ENCODE peak calls at places on chromosome 1, in seven cellular contexts. C is HL-60; N is CD4-positive, alpha-beta memory T cell; H is activated naive CD4-positive, alpha-beta T cell; Q is GM12864; O is ELR; I is tibial artery. B is an unnamed sample.

GRCh38 chr1:89499320-89499719 is 25.3 kb upstream of the LRRC8B start:
- DNase-seq in C (no peak), N (no peak), H (no peak), Q (no peak), O (no peak), I (no peak), B (no peak)

GRCh38 chr1:198933506-198933905 is 294.7 kb downstream of the PTPRC start:
- DNase-seq in C (no peak), N (no peak), H (no peak), Q (no peak), O (no peak), I (no peak), B (no peak)

GRCh38 chr1:13899856-13900255 is 199.9 kb downstream of the PRDM2 start:
- DNase-seq in C (no peak), N (no peak), H (no peak), Q (no peak), O (peak; percentile 3), I (no peak), B (no peak)

GRCh38 chr1:209651148-209651547 is 1.1 kb downstream of the LAMB3 start:
- DNase-seq in C (peak; percentile 79), N (peak; percentile 26), H (no peak), Q (no peak), O (peak; percentile 94), I (peak; percentile 83), B (peak; percentile 60)

GRCh38 chr1:16396591-16396990 is 29.5 kb downstream of the SZRD1 start:
- DNase-seq in C (no peak), N (no peak), H (no peak), Q (no peak), O (peak; percentile 48), I (no peak), B (no peak)

GRCh38 chr1:206685256-206685748 is 597 bp downstream of the MAPKAPK2 start:
- DNase-seq in C (peak; percentile 27), N (no peak), H (no peak), Q (no peak), O (peak; percentile 57), I (no peak), B (peak; percentile 37)

GRCh38 chr1:155208406-155208655 is 164 bp upstream of the MTX1 start:
- DNase-seq in C (no peak), N (no peak), H (no peak), Q (no peak), O (no peak), I (no peak), B (no peak)

GRCh38 chr1:240399381-240399780 is 212.6 kb downstream of the GREM2 start:
- DNase-seq in C (no peak), N (no peak), H (no peak), Q (no peak), O (peak; percentile 91), I (no peak), B (no peak)

GRCh38 chr1:213934642-213935041 is 53.1 kb upstream of the PROX1 start:
- DNase-seq in C (no peak), N (no peak), H (no peak), Q (no peak), O (no peak), I (no peak), B (no peak)

GRCh38 chr1:148296511-148296910 is 144.4 kb upstream of the NBPF11 start:
- DNase-seq in C (no peak), N (no peak), H (no peak), Q (no peak), O (no peak), I (no peak), B (no peak)

GRCh38 chr1:218467101-218467728 is 122.1 kb downstream of the TGFB2 start:
- DNase-seq in C (no peak), N (no peak), H (no peak), Q (no peak), O (peak; percentile 90), I (no peak), B (no peak)

B was measured in stimulated activated CD4-positive, alpha-beta T cell treated with anti-CD3 and anti-CD28 coated beads, Interleukin-4, amount 100 ng/mL, for 48 hours.